ENCODE peak calls at places on chromosomes 16 and 17, in eight cellular contexts. V is NCI-H2029, Q is right atrium auricular region, X is AG08395, W is NCI-H774, O is HCEC 1CT, U is erythroblast, K is heart right ventricle. J is an unnamed sample.

GRCh38 chr17:10099051-10099571 is 99.3 kb downstream of the GAS7 start:
- DNase-seq in V (no peak), W (no peak), O (no peak), U (no peak), K (no peak), Q (peak; percentile 65), X (peak; percentile 76), J (no peak)

GRCh38 chr16:89304181-89304851 is 86.8 kb downstream of the ZNF778 start:
- DNase-seq in V (no peak), W (no peak), X (no peak), O (no peak), Q (no peak), U (no peak), K (no peak), J (no peak)

GRCh38 chr17:66567234-66568170 is 265.1 kb downstream of the PRKCA start:
- DNase-seq in K (peak; percentile 77), U (peak; percentile 67), Q (peak; percentile 78), O (peak; percentile 75), X (peak; percentile 83), W (no peak), V (no peak), J (peak; percentile 84)

GRCh38 chr17:50614471-50615051 is 20.1 kb upstream of the ABCC3 start:
- DNase-seq in K (no peak), Q (no peak), W (no peak), O (no peak), V (no peak), X (no peak), U (no peak), J (no peak)

GRCh38 chr16:64638804-64639203 is 483.1 kb downstream of the CDH11 start:
- DNase-seq in W (no peak), X (no peak), U (no peak), O (no peak), V (no peak), K (no peak), Q (no peak), J (no peak)

GRCh38 chr17:3857261-3858105 is 11.4 kb upstream of the NCBP3 start:
- DNase-seq in Q (no peak), O (no peak), K (no peak), U (no peak), W (no peak), X (no peak), V (no peak), J (no peak)

GRCh38 chr16:60945225-60945624 is 1091.0 kb downstream of the CDH8 start:
- DNase-seq in U (no peak), O (no peak), V (no peak), X (no peak), K (no peak), Q (no peak), W (no peak), J (no peak)

GRCh38 chr17:65071861-65072260 is 15.3 kb upstream of the GNA13 start:
- DNase-seq in Q (no peak), X (peak; percentile 59), W (no peak), K (no peak), V (no peak), O (peak; percentile 75), U (no peak), J (no peak)

GRCh38 chr17:15651001-15651582 is 31.6 kb upstream of the FBXW10B start:
- DNase-seq in Q (no peak), O (no peak), W (no peak), X (no peak), V (no peak), K (no peak), U (no peak), J (no peak)

GRCh38 chr17:41467546-41467945 is 360 bp upstream of the KRT32 start:
- DNase-seq in U (no peak), Q (no peak), V (no peak), W (no peak), X (no peak), K (no peak), O (no peak), J (no peak)

GRCh38 chr16:31352344-31353115 is 2.4 kb upstream of the ITGAX start:
- DNase-seq in K (no peak), U (no peak), W (no peak), O (no peak), Q (no peak), X (no peak), V (no peak), J (no peak)

GRCh38 chr16:16021988-16022682 is 72.7 kb downstream of the ABCC1 start:
- DNase-seq in V (peak; percentile 52), W (peak; percentile 12), K (peak; percentile 94), O (peak; percentile 96), X (peak; percentile 98), U (peak; percentile 97), Q (peak; percentile 97), J (peak; percentile 74)

GRCh38 chr16:87604572-87605135 is 2.3 kb downstream of the JPH3 start:
- DNase-seq in O (no peak), W (no peak), K (no peak), X (no peak), U (no peak), V (no peak), Q (no peak), J (no peak)

GRCh38 chr16:16083421-16084156 is 134.2 kb downstream of the ABCC1 start:
- DNase-seq in U (peak; percentile 57), W (no peak), V (no peak), X (no peak), O (no peak), K (no peak), Q (no peak), J (no peak)

GRCh38 chr17:57989011-57989345 is 924 bp upstream of the VEZF1 start:
- DNase-seq in U (peak; percentile 48), X (peak; percentile 31), O (peak; percentile 31), V (no peak), Q (no peak), K (no peak), W (no peak), J (no peak)

GRCh38 chr17:28097901-28098300 is 55.4 kb downstream of the NLK start:
- DNase-seq in Q (no peak), O (no peak), X (no peak), V (no peak), U (peak; percentile 35), K (no peak), W (no peak), J (no peak)

GRCh38 chr16:69286941-69287713 is 24.0 kb upstream of the VPS4A start:
- DNase-seq in K (peak; percentile 58), Q (peak; percentile 84), U (peak; percentile 62), X (peak; percentile 48), O (peak; percentile 72), W (peak; percentile 5), V (no peak), J (no peak)

GRCh38 chr16:19997734-19998133 is 76.0 kb downstream of the GPR139 start:
- DNase-seq in U (no peak), O (no peak), X (no peak), K (no peak), Q (no peak), V (peak; percentile 78), W (no peak), J (no peak)

GRCh38 chr17:29113334-29113733 is 66.9 kb downstream of the MYO18A start:
- DNase-seq in V (no peak), U (no peak), Q (no peak), X (no peak), O (no peak), K (no peak), W (no peak), J (no peak)

GRCh38 chr16:21565816-21566669 is 33.3 kb upstream of the METTL9 start:
- DNase-seq in O (no peak), X (no peak), W (no peak), Q (peak; percentile 57), U (no peak), V (no peak), K (no peak), J (no peak)

GRCh38 chr17:81528651-81529436 is 667 bp downstream of the FSCN2 start:
- DNase-seq in Q (no peak), K (peak; percentile 3), V (no peak), U (no peak), W (peak; percentile 72), O (no peak), X (no peak), J (no peak)

GRCh38 chr17:44928950-44929720 is 13.8 kb upstream of the GFAP start:
- DNase-seq in K (no peak), V (no peak), O (no peak), W (no peak), Q (no peak), U (no peak), X (no peak), J (no peak)

GRCh38 chr16:54277845-54278703 is 8.5 kb downstream of the IRX3 start:
- DNase-seq in W (peak; percentile 22), Q (no peak), K (no peak), U (no peak), V (peak; percentile 16), O (no peak), X (no peak), J (no peak)

GRCh38 chr17:57927048-57927723 is 28.0 kb downstream of the CUEDC1 start:
- DNase-seq in U (no peak), W (peak; percentile 44), Q (no peak), V (peak; percentile 85), O (peak; percentile 25), K (no peak), X (peak; percentile 74), J (peak; percentile 69)

GRCh38 chr17:19415311-19415710 is 4.3 kb downstream of the RNF112 start:
- DNase-seq in V (no peak), O (no peak), Q (no peak), W (no peak), X (no peak), U (no peak), K (no peak), J (no peak)

GRCh38 chr17:75478508-75478907 is 22.1 kb downstream of the TMEM94 start:
- DNase-seq in X (no peak), O (no peak), U (no peak), W (no peak), Q (no peak), K (no peak), V (no peak), J (no peak)

GRCh38 chr16:65855171-65856145 is 511.0 kb upstream of the CDH5 start:
- DNase-seq in K (no peak), O (no peak), V (no peak), U (no peak), W (no peak), Q (peak; percentile 50), X (no peak), J (no peak)

GRCh38 chr17:19578545-19578944 is 44.9 kb downstream of the SLC47A1 start:
- DNase-seq in K (no peak), O (no peak), Q (no peak), U (no peak), X (peak; percentile 16), V (no peak), W (no peak), J (no peak)

GRCh38 chr17:57881783-57882291 is 32.0 kb upstream of the MRPS23 start:
- DNase-seq in V (no peak), W (no peak), X (no peak), Q (no peak), U (no peak), K (peak; percentile 47), O (no peak), J (peak; percentile 28)

GRCh38 chr16:12524658-12525057 is 279.0 kb downstream of the CPPED1 start:
- DNase-seq in U (no peak), Q (no peak), X (no peak), K (no peak), W (no peak), V (no peak), O (no peak), J (no peak)

GRCh38 chr16:50438041-50438437 is 69.3 kb upstream of the BRD7 start:
- DNase-seq in Q (peak; percentile 43), W (no peak), X (no peak), V (no peak), U (no peak), O (no peak), K (no peak), J (no peak)

GRCh38 chr16:3514621-3515020 is 13.8 kb downstream of the CLUAP1 start:
- DNase-seq in W (no peak), Q (no peak), X (peak; percentile 23), U (peak; percentile 27), K (no peak), O (peak; percentile 90), V (no peak), J (no peak)

GRCh38 chr17:58176200-58176599 is 9.4 kb downstream of the OR4D2 start:
- DNase-seq in Q (no peak), W (no peak), V (no peak), X (no peak), U (peak; percentile 76), K (no peak), O (no peak), J (no peak)

GRCh38 chr17:7884581-7885356 is 3.8 kb upstream of the CHD3 start:
- DNase-seq in V (no peak), X (no peak), K (peak; percentile 27), U (peak; percentile 41), Q (no peak), W (no peak), O (no peak), J (no peak)